ENCODE peak calls at places on chromosomes 12 and 14, in four cellular contexts. M, Y, S and U are unnamed samples.

GRCh38 chr14:61929651-61930050 is 167.4 kb downstream of the SNAPC1 start:
- DNase-seq in M (no peak), Y (no peak), S (no peak), U (no peak)

GRCh38 chr14:41586237-41586636 is 20.4 kb upstream of the LRFN5 start:
- DNase-seq in M (no peak), Y (no peak), S (no peak), U (no peak)

GRCh38 chr12:25236190-25236589 is 14.5 kb downstream of the KRAS start:
- DNase-seq in M (no peak), Y (no peak), S (no peak), U (no peak)

GRCh38 chr14:91350813-91351507 is 66.7 kb downstream of the CCDC88C start:
- DNase-seq in M (no peak), Y (no peak), S (no peak), U (no peak)

GRCh38 chr14:81517798-81518398 is 15.8 kb downstream of the SEL1L start:
- DNase-seq in M (peak), Y (peak), S (no peak), U (peak)

GRCh38 chr14:85002846-85003245 is 527.1 kb upstream of the FLRT2 start:
- DNase-seq in M (no peak), Y (no peak), S (no peak), U (no peak)

GRCh38 chr14:44530482-44530881 is 23.4 kb upstream of the FSCB start:
- DNase-seq in M (no peak), Y (no peak), S (no peak), U (no peak)

GRCh38 chr12:92735131-92735721 is 32.4 kb downstream of the PLEKHG7 start:
- DNase-seq in M (no peak), Y (no peak), S (no peak), U (no peak)

GRCh38 chr12:53956251-53956887 is 1.7 kb downstream of the HOXC12 start:
- DNase-seq in M (peak), Y (no peak), S (no peak), U (no peak)

GRCh38 chr12:121799175-121799841 is 4.5 kb upstream of the SETD1B start:
- DNase-seq in M (peak), Y (peak), S (peak), U (peak)

GRCh38 chr14:61584258-61584657 is 111.1 kb upstream of the HIF1A start:
- DNase-seq in M (no peak), Y (no peak), S (no peak), U (no peak)

GRCh38 chr12:38392584-38393144 is 76.1 kb downstream of the ALG10B start:
- DNase-seq in M (no peak), Y (no peak), S (no peak), U (no peak)

GRCh38 chr12:64968989-64969819 is 144.8 kb downstream of the TBC1D30 start:
- DNase-seq in M (no peak), Y (peak), S (no peak), U (no peak)

GRCh38 chr14:23060536-23061260 is 3.4 kb upstream of the CDH24 start:
- DNase-seq in M (no peak), Y (no peak), S (no peak), U (no peak)
- H3K27ac ChIP-seq in M (peak), Y (no peak), S (no peak), U (no peak)

GRCh38 chr12:88756153-88756552 is 175.9 kb upstream of the KITLG start:
- DNase-seq in M (no peak), Y (no peak), S (no peak), U (no peak)

GRCh38 chr12:88750867-88751543 is 170.7 kb upstream of the KITLG start:
- DNase-seq in M (no peak), Y (no peak), S (no peak), U (no peak)

GRCh38 chr12:88753707-88754106 is 173.4 kb upstream of the KITLG start:
- DNase-seq in M (no peak), Y (no peak), S (no peak), U (no peak)

GRCh38 chr12:88752183-88752582 is 171.9 kb upstream of the KITLG start:
- DNase-seq in M (no peak), Y (peak), S (no peak), U (no peak)

GRCh38 chr12:88753074-88753473 is 172.8 kb upstream of the KITLG start:
- DNase-seq in M (no peak), Y (no peak), S (no peak), U (no peak)
- H3K27ac ChIP-seq in M (no peak), Y (no peak), S (no peak), U (peak)

GRCh38 chr14:98868846-98869245 is 403.2 kb downstream of the BCL11B start:
- DNase-seq in M (no peak), Y (no peak), S (no peak), U (no peak)
- H3K27ac ChIP-seq in M (no peak), Y (no peak), S (no peak), U (no peak)

DNA sequence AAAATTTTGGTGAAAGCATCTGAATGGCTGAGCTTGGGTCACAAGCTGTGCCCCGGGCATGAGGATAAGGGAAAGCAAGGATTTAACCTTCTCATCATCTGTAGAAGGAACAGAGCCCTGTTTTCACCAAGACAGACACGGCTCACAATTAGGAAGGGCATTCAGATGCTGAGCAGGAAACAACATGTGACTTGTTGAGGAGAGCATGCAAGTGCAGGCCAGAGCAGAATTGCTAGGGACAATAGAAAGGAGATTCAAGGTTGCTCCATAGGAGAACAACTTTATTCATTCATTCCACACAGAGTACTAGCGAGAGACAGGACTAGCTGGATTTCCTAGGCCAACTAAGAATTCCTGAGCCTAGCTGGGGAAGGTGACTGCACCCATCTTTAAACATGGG is 14.6 kb upstream of the RILPL1 start:
- DNase-seq in M (no peak), Y (no peak), S (no peak), U (no peak)
- H3K27ac ChIP-seq in M (no peak), Y (no peak), S (no peak), U (no peak)

GRCh38 chr12:28946361-28946760 is 202.7 kb upstream of the FAR2 start:
- DNase-seq in M (no peak), Y (no peak), S (no peak), U (no peak)

GRCh38 chr12:28955491-28955890 is 193.6 kb upstream of the FAR2 start:
- DNase-seq in M (no peak), Y (no peak), S (no peak), U (no peak)

GRCh38 chr12:28951941-28952340 is 197.1 kb upstream of the FAR2 start:
- DNase-seq in M (no peak), Y (no peak), S (no peak), U (no peak)

GRCh38 chr12:28954333-28954732 is 194.7 kb upstream of the FAR2 start:
- DNase-seq in M (no peak), Y (no peak), S (no peak), U (no peak)

DNA sequence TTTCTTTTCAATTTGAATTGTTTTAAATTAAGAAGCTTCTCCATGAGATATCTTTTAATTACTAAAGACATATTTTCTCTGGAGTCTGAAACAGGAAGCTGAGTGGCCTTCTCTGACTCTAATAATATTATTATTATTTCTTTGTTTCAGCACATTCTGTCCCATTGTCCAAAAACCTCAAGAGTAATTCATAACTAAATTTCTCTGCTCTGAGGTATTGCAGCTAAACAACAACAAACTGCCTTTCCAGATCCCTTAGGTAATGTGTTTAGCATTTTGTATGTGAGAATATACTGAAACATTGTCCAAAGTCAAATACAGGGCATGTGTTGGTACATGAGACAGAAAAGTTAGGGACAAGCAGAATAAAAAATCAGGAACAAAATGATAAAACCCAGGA is 199.0 kb upstream of the FAR2 start:
- DNase-seq in M (no peak), Y (no peak), S (no peak), U (no peak)
- H3K27ac ChIP-seq in M (no peak), Y (no peak), S (no peak), U (no peak)

GRCh38 chr14:23362200-23362599 is 2.8 kb downstream of the EFS start:
- DNase-seq in M (no peak), Y (peak), S (no peak), U (no peak)

GRCh38 chr14:23360496-23360895 is 4.5 kb downstream of the EFS start:
- DNase-seq in M (no peak), Y (peak), S (peak), U (no peak)

GRCh38 chr14:23359722-23360447 is 5.1 kb downstream of the EFS start:
- DNase-seq in M (no peak), Y (no peak), S (no peak), U (no peak)

GRCh38 chr14:23361320-23361719 is 3.7 kb downstream of the EFS start:
- DNase-seq in M (no peak), Y (no peak), S (no peak), U (no peak)

DNA sequence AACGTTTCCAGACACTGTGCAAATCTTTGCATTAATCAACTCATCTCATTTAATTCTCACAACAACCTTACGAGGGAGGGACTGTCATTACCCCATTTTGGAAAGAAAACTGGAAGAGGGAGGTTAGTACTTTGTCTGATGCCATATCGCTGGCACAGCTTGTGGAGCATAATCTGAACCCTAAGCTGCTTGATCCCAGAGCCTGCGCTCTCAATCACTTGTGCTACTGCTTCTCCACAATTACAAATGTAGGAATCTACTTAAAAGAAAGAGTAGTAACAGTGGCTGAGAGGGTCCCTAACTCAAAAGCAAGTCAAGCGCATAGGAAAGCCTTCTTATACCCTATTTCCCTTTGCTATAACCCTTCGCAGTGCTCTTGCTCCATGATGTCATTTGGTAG is 3.2 kb downstream of the EFS start:
- DNase-seq in M (no peak), Y (no peak), S (no peak), U (no peak)
- H3K27ac ChIP-seq in M (peak), Y (no peak), S (no peak), U (no peak)

DNA sequence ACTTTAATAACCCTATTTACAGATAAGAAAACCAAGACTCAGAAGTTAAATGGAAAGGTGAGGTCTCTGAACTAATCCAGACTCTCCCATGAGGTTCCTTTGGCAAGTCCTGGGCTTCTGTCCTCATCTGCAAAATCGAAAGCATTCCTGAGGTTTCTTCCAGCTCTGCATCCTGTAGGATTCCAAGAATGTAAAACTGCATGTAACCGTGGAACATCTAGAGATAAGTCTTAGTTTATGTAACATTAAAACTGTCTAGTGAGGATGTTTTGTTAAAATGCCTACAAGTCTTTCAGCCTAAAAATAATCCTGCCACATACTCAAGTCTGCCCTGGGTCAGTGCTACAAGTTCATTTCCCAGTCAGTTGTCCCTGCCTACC is 7.3 kb upstream of the ITFG2 start:
- DNase-seq in M (no peak), Y (no peak), S (no peak), U (no peak)
- H3K27ac ChIP-seq in M (peak), Y (no peak), S (no peak), U (no peak)

DNA sequence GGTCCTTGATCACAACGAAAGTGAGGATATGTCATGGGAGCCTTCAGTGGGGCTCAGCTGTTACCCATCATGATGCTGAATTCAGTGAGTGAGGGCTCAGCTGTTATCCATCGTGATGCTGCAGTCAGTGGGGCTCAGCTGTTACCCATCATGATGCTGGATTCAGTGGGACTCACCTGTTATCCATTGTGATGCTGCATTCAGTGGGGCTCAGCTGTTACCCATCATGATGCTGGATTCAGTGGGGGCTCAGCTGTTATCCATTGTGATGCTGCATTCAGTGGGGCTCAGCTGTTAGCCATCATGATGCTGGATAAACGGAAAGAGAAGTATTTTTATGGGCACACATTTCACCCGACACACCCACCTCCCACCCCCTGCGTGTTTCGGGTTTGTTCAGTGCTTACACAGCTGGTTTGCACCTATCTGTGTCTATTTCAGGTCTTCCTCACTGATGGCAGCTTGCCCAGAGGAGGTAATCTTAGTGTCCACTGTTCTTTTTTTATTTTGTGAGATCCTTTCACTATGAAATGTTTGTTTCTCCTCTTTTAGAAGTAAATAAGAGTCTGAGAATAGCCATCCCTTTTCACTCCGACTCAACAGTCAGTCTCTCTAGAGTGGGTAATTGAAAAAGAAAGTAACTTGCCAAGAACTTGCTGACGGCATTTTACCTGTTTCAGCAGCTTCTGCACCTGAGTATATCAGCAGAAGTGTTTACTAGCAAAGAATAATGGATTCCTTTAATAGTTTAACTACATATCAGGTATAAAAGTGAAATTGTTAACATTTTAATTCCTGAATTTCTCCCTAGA is 183.0 kb downstream of the ERC1 start:
- DNase-seq in M (no peak), Y (no peak), S (no peak), U (no peak)
- H3K27ac ChIP-seq in M (no peak), Y (no peak), S (no peak), U (no peak)

GRCh38 chr12:111137968-111138367 is 217.6 kb upstream of the MYL2 start:
- DNase-seq in M (no peak), Y (no peak), S (no peak), U (no peak)
- H3K27ac ChIP-seq in M (no peak), Y (no peak), S (no peak), U (no peak)